ENCODE peak calls at places on chromosomes 12 and 14, in eight cellular contexts. F is fibroblast of lung, S is tibial artery, I is GM23338, Q is IMR-90, R is BE2C, T is left ventricle myocardium inferior, E is heart left ventricle. V is an unnamed sample.
A peak's percentile ranks its signal among the peaks of the same experiment; 100 is the strongest.

GRCh38 chr12:6183689-6184441 is 16.3 kb upstream of the CD9 start:
- DNase-seq in F (peak; percentile 76), S (no peak), I (no peak), Q (peak; percentile 81), R (no peak), T (no peak), E (no peak), V (peak; percentile 78)

GRCh38 chr14:50834802-50835276 is 3.9 kb upstream of the NIN start:
- DNase-seq in F (no peak), S (no peak), I (no peak), Q (no peak), R (no peak), T (no peak), E (no peak), V (no peak)

GRCh38 chr12:18720690-18721089 is 17.1 kb downstream of the PLCZ1 start:
- DNase-seq in F (no peak), S (no peak), I (no peak), Q (no peak), R (no peak), T (no peak), E (no peak), V (no peak)

GRCh38 chr12:92544321-92544720 is 158.5 kb upstream of the PLEKHG7 start:
- DNase-seq in F (no peak), S (no peak), I (no peak), Q (no peak), R (no peak), T (no peak), E (no peak), V (peak; percentile 59)

GRCh38 chr14:99688210-99688581 is 4.1 kb downstream of the CYP46A1 start:
- DNase-seq in F (no peak), S (peak; percentile 33), I (no peak), Q (no peak), R (no peak), T (no peak), E (no peak), V (no peak)

GRCh38 chr12:52278931-52279682 is 4.7 kb downstream of the KRT86 start:
- DNase-seq in F (peak; percentile 76), S (peak; percentile 86), I (peak; percentile 72), Q (peak; percentile 65), R (peak; percentile 82), T (peak; percentile 71), E (peak; percentile 65), V (peak; percentile 64)

GRCh38 chr12:31922341-31923062 is 36.7 kb upstream of the RESF1 start:
- DNase-seq in F (peak; percentile 19), S (no peak), I (peak; percentile 56), Q (peak; percentile 3), R (no peak), T (no peak), E (no peak), V (peak; percentile 66)

GRCh38 chr14:100673807-100674154 is 52.9 kb upstream of the DLK1 start:
- DNase-seq in F (no peak), S (no peak), I (no peak), Q (no peak), R (no peak), T (no peak), E (no peak), V (no peak)

GRCh38 chr12:51972849-51973273 is 21.4 kb downstream of the ACVR1B start:
- DNase-seq in F (peak; percentile 80), S (peak; percentile 73), I (no peak), Q (peak; percentile 73), R (no peak), T (peak; percentile 46), E (peak; percentile 46), V (peak; percentile 88)

GRCh38 chr14:93800038-93800937 is 12.0 kb upstream of the PRIMA1 start:
- DNase-seq in F (no peak), S (no peak), I (no peak), Q (no peak), R (no peak), T (no peak), E (no peak), V (peak; percentile 65)

GRCh38 chr14:81710232-81710845 is 176.7 kb upstream of the SEL1L start:
- DNase-seq in F (peak; percentile 11), S (no peak), I (peak; percentile 71), Q (peak; percentile 1), R (peak; percentile 28), T (no peak), E (no peak), V (peak; percentile 55)

GRCh38 chr12:20593611-20594010 is 101.5 kb upstream of the SLCO1C1 start:
- DNase-seq in F (no peak), S (no peak), I (no peak), Q (no peak), R (no peak), T (no peak), E (no peak), V (no peak)

GRCh38 chr14:34920339-34920738 is 45.2 kb upstream of the BAZ1A start:
- DNase-seq in F (peak; percentile 11), S (no peak), I (no peak), Q (peak; percentile 66), R (no peak), T (no peak), E (no peak), V (no peak)

GRCh38 chr12:118350908-118351592 is 21.7 kb downstream of the TAOK3 start:
- DNase-seq in F (no peak), S (no peak), I (no peak), Q (no peak), R (no peak), T (no peak), E (no peak), V (no peak)

GRCh38 chr12:50192241-50192640 is 25.1 kb upstream of the CERS5 start:
- DNase-seq in F (no peak), S (no peak), I (no peak), Q (no peak), R (no peak), T (no peak), E (no peak), V (no peak)

GRCh38 chr14:54881235-54881760 is 21.3 kb downstream of the GCH1 start:
- DNase-seq in F (peak; percentile 47), S (no peak), I (no peak), Q (peak; percentile 46), R (no peak), T (no peak), E (no peak), V (peak; percentile 72)

GRCh38 chr14:77638738-77639137 is 22.3 kb upstream of the SPTLC2 start:
- DNase-seq in F (peak; percentile 46), S (no peak), I (no peak), Q (peak; percentile 97), R (no peak), T (no peak), E (no peak), V (peak; percentile 84)

GRCh38 chr14:77641534-77642341 is 25.3 kb upstream of the SPTLC2 start:
- DNase-seq in F (peak; percentile 71), S (peak; percentile 90), I (peak; percentile 14), Q (peak; percentile 47), R (no peak), T (peak; percentile 83), E (peak; percentile 89), V (peak; percentile 49)

GRCh38 chr14:77645520-77646230 is 29.2 kb upstream of the SPTLC2 start:
- DNase-seq in F (no peak), S (no peak), I (no peak), Q (no peak), R (no peak), T (no peak), E (no peak), V (no peak)

GRCh38 chr14:77642407-77642806 is 26.0 kb upstream of the SPTLC2 start:
- DNase-seq in F (no peak), S (no peak), I (no peak), Q (no peak), R (no peak), T (no peak), E (no peak), V (no peak)

DNA sequence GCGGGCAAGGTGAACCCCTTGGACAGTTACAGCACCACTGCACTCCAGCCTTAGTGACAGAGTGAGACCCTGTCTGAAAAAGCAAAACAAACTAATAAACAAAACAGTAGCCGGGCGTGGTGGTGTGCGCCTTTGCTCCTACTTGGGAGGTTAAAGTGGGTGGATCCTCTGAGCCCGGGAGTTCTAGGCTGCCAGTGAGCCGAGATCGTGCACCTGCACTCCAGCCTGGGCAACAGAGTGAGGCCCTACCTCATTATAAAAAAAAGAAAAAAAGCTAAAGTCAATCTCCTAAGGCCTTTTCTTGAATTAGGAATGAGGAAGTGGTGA is 24.7 kb upstream of the SPTLC2 start:
- DNase-seq in F (no peak), S (no peak), I (no peak), Q (no peak), R (no peak), T (no peak), E (no peak), V (no peak)
- H3K4me3 ChIP-seq in F (no peak overlapping the region), S (peak overlapping the region; percentile 55), I (no peak overlapping the region), Q (no peak overlapping the region), R (no peak overlapping the region), T (peak overlapping the region; percentile 67), E (peak overlapping the region; percentile 58), V (no peak overlapping the region)

DNA sequence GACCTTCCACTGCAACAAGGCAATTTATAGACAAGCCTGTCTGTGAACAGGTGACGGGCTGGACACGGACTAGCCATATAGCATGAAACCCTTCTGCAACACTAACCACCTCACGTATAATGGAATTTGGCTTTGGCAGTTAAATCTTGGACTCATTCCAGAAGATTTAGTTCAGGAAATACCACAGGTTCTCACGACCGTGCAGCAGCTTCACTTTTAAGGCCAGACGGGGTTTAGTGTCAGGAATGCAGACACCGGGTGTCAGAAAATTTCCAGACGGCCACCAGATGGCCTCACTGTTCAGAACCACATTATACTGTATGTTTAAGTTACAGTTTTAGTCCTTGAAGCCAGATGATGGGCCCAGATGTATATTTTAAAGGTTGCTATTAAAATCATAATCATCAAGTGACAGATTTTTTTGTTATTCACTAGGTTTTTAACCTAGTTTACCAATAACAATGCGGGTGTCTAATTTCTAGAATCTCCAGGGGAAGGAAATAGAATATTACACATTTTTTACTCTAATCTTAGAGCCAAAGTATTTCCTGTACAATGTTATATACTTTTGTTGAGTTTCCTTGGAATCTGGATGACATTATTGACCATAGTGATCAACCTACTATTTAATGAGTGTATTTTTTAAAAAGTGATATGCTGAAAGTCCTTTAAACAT is 90.5 kb upstream of the TMPO start:
- DNase-seq in F (peak; percentile 68), S (no peak), I (peak; percentile 85), Q (peak; percentile 73), R (peak; percentile 51), T (peak; percentile 51), E (peak; percentile 55), V (peak; percentile 91)
- TF ChIP-seq CTCF in F (peak; percentile 65), S (peak; percentile 64), I (peak; percentile 77), Q (peak; percentile 75), R (peak; percentile 79), T (peak; percentile 75), E (peak; percentile 73), V (peak; percentile 70)

GRCh38 chr12:130804216-130804615 is 34.8 kb downstream of the STX2 start:
- DNase-seq in F (peak; percentile 10), S (no peak), I (no peak), Q (peak; percentile 26), R (no peak), T (no peak), E (no peak), V (no peak)
- H3K36me3 ChIP-seq in F (peaks cover 12% of the 10 kb centered on the region), S (peaks cover 79% of the 10 kb centered on the region), I (peaks cover 19% of the 10 kb centered on the region), Q (peaks cover 45% of the 10 kb centered on the region), R (peaks cover 22% of the 10 kb centered on the region), T (peaks cover 97% of the 10 kb centered on the region), E (peaks cover 93% of the 10 kb centered on the region), V (no peaks in the 10 kb centered on the region)

DNA sequence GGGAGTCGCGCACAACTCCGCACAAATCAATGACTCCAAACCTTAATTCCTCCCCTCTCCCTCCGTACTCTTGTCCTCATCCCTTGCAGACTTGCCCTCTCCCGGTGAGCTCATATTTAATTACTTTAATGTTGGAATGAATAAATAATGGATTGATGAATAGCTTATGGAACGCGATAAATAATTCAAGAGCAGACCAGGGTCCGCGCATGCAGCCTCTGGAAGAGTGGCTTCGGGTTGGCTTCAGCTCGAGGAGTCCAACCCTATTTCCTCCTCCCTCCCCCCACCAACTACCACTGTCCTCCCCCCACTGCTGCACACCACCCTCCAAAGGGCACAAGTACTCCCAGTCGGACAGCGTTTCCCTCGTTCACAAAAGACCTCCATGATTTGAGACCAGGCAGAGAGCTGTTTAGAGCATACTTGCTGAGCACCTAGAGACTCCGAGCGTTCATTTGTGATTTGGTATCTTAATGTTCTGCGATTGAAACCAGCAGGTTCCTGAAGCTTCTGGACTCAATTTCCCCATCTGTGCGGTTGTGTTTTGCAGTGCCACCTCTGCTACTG is 621 bp upstream of the SIX1 start:
- DNase-seq in F (peak; percentile 43), S (peak; percentile 66), I (peak; percentile 52), Q (peak; percentile 60), R (no peak), T (no peak), E (no peak), V (peak; percentile 40)
- H3K4me3 ChIP-seq in F (peak overlapping the region; percentile 61), S (peak overlapping the region; percentile 72), I (peak overlapping the region; percentile 64), Q (peak overlapping the region; percentile 74), R (peak overlapping the region; percentile 61), T (peak overlapping the region; percentile 68), E (peak overlapping the region; percentile 61), V (peak overlapping the region; percentile 87)

V was measured in bronchial epithelial cell.